ENCODE peak calls at places on chromosomes 7 and 10, in six cellular contexts. One of them, this sample, is unnamed.

GRCh38 chr10:130772676-130773075 is 538.8 kb downstream of the TCERG1L start:
- DNase-seq in KG1: no peak
- DNase-seq in foreskin fibroblast: no peak
- DNase-seq in germinal center: no peak
- DNase-seq in GDM1: no peak
- DNase-seq in GM13976: no peak
- DNase-seq in this sample: no peak

GRCh38 chr7:102175423-102176170 is 111.1 kb upstream of the SH2B2 start:
- DNase-seq in KG1: no peak
- DNase-seq in foreskin fibroblast: peak
- DNase-seq in germinal center: no peak
- DNase-seq in GDM1: no peak
- DNase-seq in GM13976: no peak
- DNase-seq in this sample: no peak

GRCh38 chr10:69344591-69345244 is 66.4 kb downstream of the HK1 start:
- DNase-seq in KG1: no peak
- DNase-seq in foreskin fibroblast: no peak
- DNase-seq in germinal center: peak
- DNase-seq in GDM1: no peak
- DNase-seq in GM13976: peak
- DNase-seq in this sample: no peak

GRCh38 chr10:133207627-133208026 is 22.4 kb upstream of the UTF1 start:
- DNase-seq in KG1: no peak
- DNase-seq in foreskin fibroblast: no peak
- DNase-seq in germinal center: no peak
- DNase-seq in GDM1: no peak
- DNase-seq in GM13976: no peak
- DNase-seq in this sample: no peak

GRCh38 chr10:103042908-103043307 is 124.8 kb downstream of the CNNM2 start:
- DNase-seq in KG1: no peak
- DNase-seq in foreskin fibroblast: no peak
- DNase-seq in germinal center: no peak
- DNase-seq in GDM1: no peak
- DNase-seq in GM13976: no peak
- DNase-seq in this sample: no peak

GRCh38 chr7:90755041-90755440 is 158.9 kb downstream of the CDK14 start:
- DNase-seq in KG1: no peak
- DNase-seq in foreskin fibroblast: no peak
- DNase-seq in germinal center: no peak
- DNase-seq in GDM1: no peak
- DNase-seq in GM13976: no peak
- DNase-seq in this sample: no peak

GRCh38 chr10:119872610-119872859 is at the start of gene MCMBP:
- DNase-seq in KG1: no peak
- DNase-seq in foreskin fibroblast: peak
- DNase-seq in germinal center: no peak
- DNase-seq in GDM1: no peak
- DNase-seq in GM13976: no peak
- DNase-seq in this sample: no peak

GRCh38 chr7:335358-336148 is 45.6 kb downstream of the FOXL3 start:
- DNase-seq in KG1: no peak
- DNase-seq in foreskin fibroblast: no peak
- DNase-seq in germinal center: no peak
- DNase-seq in GDM1: no peak
- DNase-seq in GM13976: no peak
- DNase-seq in this sample: no peak

GRCh38 chr10:37991655-37992054 is 15.2 kb upstream of the ZNF25 start:
- DNase-seq in KG1: no peak
- DNase-seq in foreskin fibroblast: no peak
- DNase-seq in germinal center: no peak
- DNase-seq in GDM1: no peak
- DNase-seq in GM13976: no peak
- DNase-seq in this sample: no peak

GRCh38 chr10:124632064-124632531 is 112.1 kb downstream of the FAM53B start:
- DNase-seq in KG1: no peak
- DNase-seq in foreskin fibroblast: no peak
- DNase-seq in germinal center: no peak
- DNase-seq in GDM1: peak
- DNase-seq in GM13976: no peak
- DNase-seq in this sample: peak

GRCh38 chr10:112475565-112476233 is 28.7 kb downstream of the VTI1A start:
- DNase-seq in KG1: no peak
- DNase-seq in foreskin fibroblast: peak
- DNase-seq in germinal center: no peak
- DNase-seq in GDM1: no peak
- DNase-seq in GM13976: no peak
- DNase-seq in this sample: no peak

GRCh38 chr10:95517536-95518454 is 43.4 kb downstream of the SORBS1 start:
- DNase-seq in KG1: no peak
- DNase-seq in foreskin fibroblast: peak
- DNase-seq in germinal center: no peak
- DNase-seq in GDM1: no peak
- DNase-seq in GM13976: no peak
- DNase-seq in this sample: peak

GRCh38 chr7:17601921-17602320 is 303.5 kb downstream of the AHR start:
- DNase-seq in KG1: no peak
- DNase-seq in foreskin fibroblast: peak
- DNase-seq in germinal center: no peak
- DNase-seq in GDM1: no peak
- DNase-seq in GM13976: no peak
- DNase-seq in this sample: no peak

GRCh38 chr7:115471891-115472290 is 550.0 kb downstream of the MDFIC start:
- DNase-seq in KG1: no peak
- DNase-seq in foreskin fibroblast: peak
- DNase-seq in germinal center: no peak
- DNase-seq in GDM1: no peak
- DNase-seq in GM13976: no peak
- DNase-seq in this sample: peak

GRCh38 chr7:116762951-116763350 is 91.0 kb downstream of the MET start:
- DNase-seq in KG1: no peak
- DNase-seq in foreskin fibroblast: no peak
- DNase-seq in germinal center: no peak
- DNase-seq in GDM1: no peak
- DNase-seq in GM13976: no peak
- DNase-seq in this sample: no peak

GRCh38 chr10:71396714-71397339 is at the start of gene CDH23:
- DNase-seq in KG1: no peak
- DNase-seq in foreskin fibroblast: peak
- DNase-seq in germinal center: no peak
- DNase-seq in GDM1: no peak
- DNase-seq in GM13976: peak
- DNase-seq in this sample: no peak

GRCh38 chr7:587769-588168 is 68.1 kb upstream of the PDGFA start:
- DNase-seq in KG1: no peak
- DNase-seq in foreskin fibroblast: peak
- DNase-seq in germinal center: no peak
- DNase-seq in GDM1: no peak
- DNase-seq in GM13976: no peak
- DNase-seq in this sample: no peak

GRCh38 chr10:17409170-17409733 is 45.1 kb downstream of the ST8SIA6 start:
- DNase-seq in KG1: no peak
- DNase-seq in foreskin fibroblast: peak
- DNase-seq in germinal center: no peak
- DNase-seq in GDM1: no peak
- DNase-seq in GM13976: no peak
- DNase-seq in this sample: no peak

GRCh38 chr10:79400567-79401004 is 44.8 kb downstream of the ZCCHC24 start:
- DNase-seq in KG1: no peak
- DNase-seq in foreskin fibroblast: peak
- DNase-seq in germinal center: peak
- DNase-seq in GDM1: peak
- DNase-seq in GM13976: peak
- DNase-seq in this sample: no peak

GRCh38 chr7:116399808-116400207 is 99.7 kb upstream of the CAV2 start:
- DNase-seq in KG1: no peak
- DNase-seq in foreskin fibroblast: peak
- DNase-seq in germinal center: no peak
- DNase-seq in GDM1: no peak
- DNase-seq in GM13976: no peak
- DNase-seq in this sample: peak

GRCh38 chr7:99531354-99531765 is 20.6 kb downstream of the FAM200A start:
- DNase-seq in KG1: no peak
- DNase-seq in foreskin fibroblast: no peak
- DNase-seq in germinal center: no peak
- DNase-seq in GDM1: no peak
- DNase-seq in GM13976: no peak
- DNase-seq in this sample: no peak